ENCODE peak calls at places on chromosomes 13 and 19, in nine cellular contexts. C, A, O, J, W, D, K, H and V are unnamed samples.

GRCh38 chr19:36331353-36332228 is 47.4 kb downstream of the ZFP14 start:
- DNase-seq in C (peak), A (peak), O (peak), J (peak), W (peak), D (peak), K (peak), H (peak), V (peak)

GRCh38 chr19:10086032-10086903 is at the start of gene SHFL:
- DNase-seq in C (peak), A (peak), O (peak), J (peak), W (peak), D (peak), K (peak), H (peak), V (no peak)

GRCh38 chr19:10533656-10534386 is 9.9 kb upstream of the ATG4D start:
- DNase-seq in C (no peak), A (no peak), O (no peak), J (no peak), W (peak), D (no peak), K (no peak), H (no peak), V (no peak)

GRCh38 chr13:67554746-67555452 is 324.8 kb upstream of the PCDH9 start:
- DNase-seq in C (no peak), A (no peak), O (no peak), J (no peak), W (peak), D (no peak), K (no peak), H (no peak), V (no peak)

GRCh38 chr19:29724102-29724641 is 9.1 kb upstream of the C19orf12 start:
- DNase-seq in C (no peak), A (no peak), O (no peak), J (peak), W (peak), D (no peak), K (no peak), H (no peak), V (peak)

GRCh38 chr13:53138369-53139036 is 109.9 kb downstream of the OLFM4 start:
- DNase-seq in C (no peak), A (no peak), O (no peak), J (no peak), W (peak), D (no peak), K (no peak), H (no peak), V (no peak)

GRCh38 chr13:99351772-99352171 is 44.6 kb upstream of the GPR183 start:
- DNase-seq in C (no peak), A (no peak), O (no peak), J (no peak), W (no peak), D (no peak), K (no peak), H (no peak), V (no peak)

GRCh38 chr13:50410921-50411712 is 395.9 kb downstream of the KCNRG start:
- DNase-seq in C (no peak), A (no peak), O (no peak), J (no peak), W (peak), D (no peak), K (no peak), H (no peak), V (no peak)

GRCh38 chr13:24709186-24709913 is 29.1 kb downstream of the ATP12A start:
- DNase-seq in C (no peak), A (peak), O (no peak), J (no peak), W (no peak), D (peak), K (no peak), H (no peak), V (no peak)

GRCh38 chr13:100131863-100132574 is 43.1 kb downstream of the PCCA start:
- DNase-seq in C (no peak), A (no peak), O (no peak), J (no peak), W (peak), D (no peak), K (no peak), H (no peak), V (no peak)

GRCh38 chr19:4597975-4598671 is 38.6 kb upstream of the SEMA6B start:
- DNase-seq in C (no peak), A (peak), O (peak), J (peak), W (no peak), D (peak), K (no peak), H (no peak), V (no peak)

GRCh38 chr19:19040417-19040816 is 7.0 kb downstream of the ARMC6 start:
- DNase-seq in C (no peak), A (no peak), O (no peak), J (no peak), W (peak), D (no peak), K (no peak), H (no peak), V (no peak)

GRCh38 chr13:44013666-44014291 is 134.1 kb downstream of the LACC1 start:
- DNase-seq in C (no peak), A (no peak), O (no peak), J (no peak), W (peak), D (no peak), K (no peak), H (no peak), V (no peak)

GRCh38 chr13:77265336-77265735 is 61.6 kb downstream of the MYCBP2 start:
- DNase-seq in C (no peak), A (no peak), O (no peak), J (no peak), W (no peak), D (no peak), K (no peak), H (no peak), V (no peak)

GRCh38 chr13:94722596-94722995 is 10.3 kb upstream of the SOX21 start:
- DNase-seq in C (peak), A (no peak), O (no peak), J (no peak), W (no peak), D (no peak), K (no peak), H (no peak), V (no peak)

GRCh38 chr13:61756031-61756430 is 340.4 kb upstream of the PCDH20 start:
- DNase-seq in C (no peak), A (no peak), O (no peak), J (no peak), W (no peak), D (no peak), K (no peak), H (no peak), V (no peak)

GRCh38 chr19:17847538-17848366 is at the start of gene JAK3:
- DNase-seq in C (no peak), A (peak), O (peak), J (peak), W (peak), D (peak), K (peak), H (no peak), V (no peak)

GRCh38 chr19:1598777-1599459 is 6.3 kb upstream of the MBD3 start:
- DNase-seq in C (no peak), A (no peak), O (no peak), J (no peak), W (no peak), D (no peak), K (no peak), H (no peak), V (no peak)

GRCh38 chr13:94602467-94602866 is 810 bp downstream of the GPR180 start:
- DNase-seq in C (no peak), A (no peak), O (no peak), J (no peak), W (no peak), D (no peak), K (no peak), H (no peak), V (peak)

GRCh38 chr19:38527466-38528136 is 90.2 kb downstream of the MAP4K1 start:
- DNase-seq in C (no peak), A (no peak), O (no peak), J (peak), W (no peak), D (no peak), K (no peak), H (peak), V (no peak)

GRCh38 chr19:9474975-9475374 is 23.4 kb downstream of the ZNF560 start:
- DNase-seq in C (no peak), A (no peak), O (no peak), J (no peak), W (no peak), D (no peak), K (no peak), H (no peak), V (no peak)